ENCODE peak calls at places on chromosomes 6 and 20, in five cellular contexts. Y, D, M, L and I are unnamed samples.

GRCh38 chr6:31588871-31589650 is 3.0 kb downstream of the LST1 start:
- DNase-seq in Y (no peak), D (no peak), M (no peak), L (no peak), I (no peak)

GRCh38 chr20:50216543-50217206 is 26.0 kb downstream of the CEBPB start:
- DNase-seq in Y (no peak), D (no peak), M (no peak), L (no peak), I (no peak)

GRCh38 chr20:14687317-14687716 is 349.9 kb upstream of the FLRT3 start:
- DNase-seq in Y (no peak), D (no peak), M (no peak), L (no peak), I (no peak)

GRCh38 chr6:155026366-155027045 is 31.4 kb downstream of the TIAM2 start:
- DNase-seq in Y (peak; percentile 76), D (no peak), M (peak; percentile 80), L (peak; percentile 15), I (no peak)

GRCh38 chr6:156107514-156108150 is 652.0 kb upstream of the NOX3 start:
- DNase-seq in Y (no peak), D (no peak), M (no peak), L (no peak), I (peak; percentile 9)

GRCh38 chr20:46810442-46811327 is 84.0 kb upstream of the EYA2 start:
- DNase-seq in Y (no peak), D (no peak), M (no peak), L (no peak), I (no peak)

GRCh38 chr6:11389977-11390376 is 147.6 kb upstream of the TMEM170B start:
- DNase-seq in Y (no peak), D (peak; percentile 85), M (no peak), L (no peak), I (no peak)

GRCh38 chr20:47173596-47174216 is 182.8 kb downstream of the ZMYND8 start:
- DNase-seq in Y (no peak), D (no peak), M (no peak), L (no peak), I (no peak)

GRCh38 chr6:108093781-108094180 is 19.2 kb upstream of the OSTM1 start:
- DNase-seq in Y (no peak), D (no peak), M (no peak), L (no peak), I (no peak)

GRCh38 chr20:52001999-52002666 is 189.4 kb downstream of the ZFP64 start:
- DNase-seq in Y (peak; percentile 30), D (no peak), M (peak; percentile 76), L (no peak), I (no peak)

GRCh38 chr6:136744889-136745288 is 47.4 kb downstream of the MAP3K5 start:
- DNase-seq in Y (no peak), D (no peak), M (no peak), L (no peak), I (no peak)

GRCh38 chr20:4512891-4513550 is 208.7 kb upstream of the PRND start:
- DNase-seq in Y (peak; percentile 95), D (no peak), M (peak; percentile 82), L (no peak), I (no peak)

GRCh38 chr6:56959938-56960337 is 5.0 kb downstream of the BEND6 start:
- DNase-seq in Y (peak; percentile 77), D (no peak), M (peak; percentile 28), L (no peak), I (no peak)

GRCh38 chr6:138528986-138529385 is 29.7 kb upstream of the NHSL1 start:
- DNase-seq in Y (no peak), D (no peak), M (no peak), L (no peak), I (no peak)

GRCh38 chr6:34132486-34133185 is 13.3 kb downstream of the GRM4 start:
- DNase-seq in Y (peak; percentile 23), D (peak; percentile 43), M (peak; percentile 42), L (no peak), I (peak; percentile 71)

GRCh38 chr6:31203345-31203979 is 33.0 kb upstream of the POU5F1 start:
- DNase-seq in Y (peak; percentile 71), D (peak; percentile 55), M (peak; percentile 78), L (no peak), I (no peak)

GRCh38 chr6:128803911-128804310 is 79.0 kb upstream of the LAMA2 start:
- DNase-seq in Y (peak; percentile 90), D (no peak), M (peak; percentile 16), L (no peak), I (no peak)

GRCh38 chr6:160041608-160042007 is 72.7 kb downstream of the IGF2R start:
- DNase-seq in Y (peak; percentile 70), D (no peak), M (no peak), L (no peak), I (no peak)

GRCh38 chr20:23476015-23476754 is 14.7 kb upstream of the CST8 start:
- DNase-seq in Y (no peak), D (no peak), M (no peak), L (no peak), I (no peak)

GRCh38 chr6:35139924-35140524 is 1.1 kb downstream of the TCP11 start:
- DNase-seq in Y (peak; percentile 82), D (peak; percentile 36), M (peak; percentile 69), L (no peak), I (peak; percentile 57)

GRCh38 chr20:33909331-33909921 is 84.3 kb upstream of the RALY start:
- DNase-seq in Y (peak; percentile 96), D (peak; percentile 81), M (peak; percentile 75), L (no peak), I (no peak)

GRCh38 chr6:125818659-125819297 is 28.0 kb downstream of the NCOA7 start:
- DNase-seq in Y (no peak), D (no peak), M (peak; percentile 20), L (no peak), I (no peak)

DNA sequence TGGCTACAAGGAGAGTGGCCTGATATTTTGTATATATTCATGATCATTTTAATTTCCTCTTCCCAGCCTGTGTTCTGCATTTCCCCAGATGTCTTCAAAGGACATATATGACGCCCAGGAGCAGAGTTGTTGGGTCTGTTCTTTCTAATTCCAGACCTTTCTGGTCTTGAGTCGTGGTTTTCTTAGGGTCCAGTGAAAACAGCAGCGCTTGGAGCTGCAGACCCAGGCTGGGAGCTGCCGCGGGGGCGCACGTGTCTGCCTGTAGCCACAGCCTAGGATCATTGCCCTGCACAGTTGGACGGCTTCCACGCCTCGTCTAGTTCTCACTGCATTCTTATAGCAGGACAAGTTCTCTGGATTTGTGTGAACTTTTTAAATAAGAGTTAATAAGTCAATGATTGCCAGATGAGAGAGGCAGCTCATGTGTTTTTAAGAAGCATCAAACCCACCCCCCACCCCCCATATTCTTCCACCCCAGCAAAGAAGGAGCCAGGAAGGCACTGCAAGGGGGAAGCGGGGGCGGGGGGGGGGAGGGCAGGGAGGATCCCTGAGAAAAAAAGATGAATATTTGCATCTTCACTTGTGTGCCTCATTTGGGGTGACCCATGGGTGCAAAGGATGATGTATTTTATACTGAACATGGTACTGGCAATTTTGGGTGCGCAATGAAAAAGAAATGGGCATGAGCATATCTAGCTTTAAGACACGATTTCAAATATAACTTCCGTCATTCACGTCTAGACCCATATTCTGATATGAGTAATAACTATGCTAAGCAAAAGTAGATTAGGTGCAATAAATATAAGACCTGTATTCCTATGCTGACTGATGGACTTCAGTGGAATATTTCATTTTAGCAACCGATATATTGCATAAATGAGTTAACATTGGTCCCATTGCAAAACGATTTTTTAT is 160.0 kb downstream of the TBXT start:
- DNase-seq in Y (peak; percentile 88), D (no peak), M (peak; percentile 70), L (no peak), I (no peak)
- H3K4me3 ChIP-seq in Y (no peak overlapping the region), D (no peak overlapping the region), M (no peak overlapping the region), L (peak overlapping the region; percentile 39), I (no peak overlapping the region)

DNA sequence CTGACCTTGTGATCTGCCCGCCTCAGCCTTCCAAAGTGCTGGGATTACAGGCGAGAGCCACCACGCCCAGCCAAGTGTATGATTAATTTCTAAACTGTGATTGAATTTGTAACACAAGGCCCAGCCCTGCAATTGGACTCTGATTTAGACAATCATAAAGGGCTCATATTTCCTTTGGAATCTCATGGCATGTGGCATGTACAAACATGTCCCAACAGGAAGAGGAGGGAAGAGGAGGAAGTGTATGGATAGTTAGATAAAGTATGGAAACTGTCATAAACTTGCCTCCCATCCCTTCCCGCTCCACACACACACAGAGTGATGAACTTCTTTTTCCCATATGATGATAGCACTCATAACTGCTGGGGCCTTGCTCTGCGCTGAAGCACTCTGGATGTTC is 27.2 kb upstream of the QKI start:
- DNase-seq in Y (peak; percentile 13), D (no peak), M (no peak), L (no peak), I (no peak)
- H2AFZ ChIP-seq in Y (no peak overlapping the region), D (no peak overlapping the region), M (no peak overlapping the region), L (no peak overlapping the region), I (no peak overlapping the region)

DNA sequence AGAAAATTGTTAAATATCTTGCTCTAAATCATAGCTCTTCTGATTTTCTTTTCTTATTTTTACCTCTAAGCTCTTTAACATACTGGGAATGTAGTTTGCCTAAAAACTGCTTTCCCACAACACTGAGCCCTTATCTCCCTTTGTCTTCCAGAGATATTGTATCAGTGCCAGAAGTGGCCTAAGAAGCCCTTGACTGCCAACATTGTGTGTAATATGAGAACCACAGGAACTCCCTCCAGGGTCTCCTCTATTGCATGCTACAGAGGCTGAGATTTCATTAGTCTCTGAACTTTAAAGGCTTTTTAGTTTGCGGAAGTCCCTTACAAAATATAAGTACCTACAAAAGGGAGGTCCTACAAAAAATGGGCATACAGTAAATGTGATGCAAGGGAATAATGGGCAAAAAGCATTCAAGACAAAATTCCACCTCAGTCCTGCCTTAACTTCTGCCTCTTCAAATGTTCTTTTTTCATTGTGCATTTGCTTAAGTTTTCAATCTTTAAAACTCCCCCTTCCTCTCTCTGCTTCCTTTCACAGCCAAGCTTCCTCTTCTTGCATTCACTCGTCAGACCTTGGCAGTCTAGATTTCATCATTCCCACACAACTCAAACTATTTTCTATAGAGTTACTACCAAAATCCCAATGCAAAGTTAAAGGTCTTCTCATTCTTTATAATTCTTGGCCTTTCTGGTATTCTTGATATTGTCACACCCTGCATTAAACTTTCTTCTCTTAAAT is 76.5 kb downstream of the ADGRG6 start:
- DNase-seq in Y (peak; percentile 89), D (peak; percentile 15), M (peak; percentile 62), L (no peak), I (no peak)
- H2BK5ac ChIP-seq in Y (peak overlapping the region; percentile 4), D (no peak overlapping the region), M (no peak overlapping the region), L (no peak overlapping the region), I (no peak overlapping the region)

GRCh38 chr6:36885461-36886401 is at the start of gene C6orf89:
- DNase-seq in Y (peak; percentile 96), D (peak; percentile 98), M (peak; percentile 97), L (peak; percentile 97), I (peak; percentile 97)

GRCh38 chr6:36888115-36888643 is 2.4 kb downstream of the C6orf89 start:
- DNase-seq in Y (no peak), D (no peak), M (no peak), L (no peak), I (no peak)

GRCh38 chr6:36884610-36885009 is 1.1 kb upstream of the C6orf89 start:
- DNase-seq in Y (no peak), D (no peak), M (no peak), L (no peak), I (no peak)

GRCh38 chr6:36888654-36889481 is 3.1 kb downstream of the C6orf89 start:
- DNase-seq in Y (no peak), D (no peak), M (no peak), L (no peak), I (no peak)

DNA sequence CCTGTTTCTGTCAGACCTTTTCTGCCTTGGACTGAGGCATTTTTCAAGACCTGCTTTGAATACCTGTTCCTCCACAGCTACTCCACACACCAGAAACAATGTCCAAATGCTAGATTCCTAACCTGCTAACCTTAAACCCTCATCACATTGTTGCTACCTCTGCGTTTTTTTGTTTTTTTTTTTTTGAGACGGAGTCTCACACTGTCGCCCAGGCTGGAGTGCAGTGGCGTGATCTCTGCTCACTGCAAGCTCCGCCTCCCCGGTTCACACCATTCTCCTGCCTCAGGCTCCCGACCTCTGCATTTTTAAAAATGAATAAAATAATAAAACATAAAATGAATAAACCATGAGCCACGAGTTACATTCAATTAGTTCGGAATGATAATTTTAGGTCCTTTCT is 1.2 kb downstream of the C6orf89 start:
- DNase-seq in Y (no peak), D (peak; percentile 29), M (no peak), L (no peak), I (no peak)
- H3K4me3 ChIP-seq in Y (peak overlapping the region; percentile 12), D (no peak overlapping the region), M (peak overlapping the region; percentile 93), L (no peak overlapping the region), I (peak overlapping the region; percentile 79)